ENCODE peak calls at places on chromosomes 13 and 19, in seven cellular contexts. P is fibroblast of lung; R is ecto neural progenitor cell; G is Kasumi-1; S is cerebellar cortex; E is activated gamma-delta T cell treated with Interleukin-2 at 50 U/mL for 16 hours; W is stimulated activated CD4-positive, alpha-beta T cell treated with anti-CD3 and anti-CD28 coated beads, Interleukin-2, amount 100 ng/mL, for 48 hours. T is an unnamed sample.
A peak's percentile ranks its signal among the peaks of the same experiment; 100 is the strongest.

GRCh38 chr13:64457976-64458375 is 2772.2 kb downstream of the PCDH9 start:
- DNase-seq in P (peak; percentile 58), R (no peak), G (no peak), S (no peak), E (no peak), W (no peak), T (no peak)

GRCh38 chr19:19142347-19142746 is 4.1 kb upstream of the TMEM161A start:
- DNase-seq in P (no peak), R (no peak), G (no peak), S (no peak), E (no peak), W (no peak), T (no peak)

GRCh38 chr19:23991170-23991569 is 76.5 kb downstream of the ZNF726 start:
- DNase-seq in P (no peak), R (no peak), G (no peak), S (no peak), E (peak; percentile 26), W (no peak), T (no peak)

GRCh38 chr13:108827637-108828036 is 198.2 kb downstream of the MYO16 start:
- DNase-seq in P (no peak), R (no peak), G (no peak), S (no peak), E (no peak), W (no peak), T (no peak)

GRCh38 chr19:1131718-1132552 is 28.1 kb downstream of the GPX4 start:
- DNase-seq in P (peak; percentile 84), R (peak; percentile 73), G (peak; percentile 77), S (no peak), E (peak; percentile 82), W (peak; percentile 86), T (peak; percentile 46)

GRCh38 chr13:110415669-110416068 is 108.6 kb downstream of the COL4A2 start:
- DNase-seq in P (no peak), R (no peak), G (no peak), S (no peak), E (no peak), W (no peak), T (no peak)

GRCh38 chr19:3801412-3802096 is 15.4 kb upstream of the MATK start:
- DNase-seq in P (no peak), R (peak; percentile 68), G (no peak), S (peak; percentile 66), E (peak; percentile 65), W (peak; percentile 48), T (no peak)

GRCh38 chr13:94205896-94206295 is 273.6 kb downstream of the DCT start:
- DNase-seq in P (no peak), R (no peak), G (no peak), S (no peak), E (no peak), W (no peak), T (no peak)

GRCh38 chr13:48656621-48657020 is 2.9 kb downstream of the CYSLTR2 start:
- DNase-seq in P (no peak), R (no peak), G (no peak), S (no peak), E (no peak), W (no peak), T (peak; percentile 22)

GRCh38 chr13:111537115-111537728 is 216.8 kb downstream of the TEX29 start:
- DNase-seq in P (no peak), R (no peak), G (no peak), S (peak; percentile 4), E (no peak), W (no peak), T (no peak)

GRCh38 chr19:14146789-14147216 is 10.4 kb upstream of the ASF1B start:
- DNase-seq in P (peak; percentile 53), R (no peak), G (peak; percentile 5), S (no peak), E (no peak), W (no peak), T (no peak)

GRCh38 chr19:54470991-54471782 is 1.9 kb downstream of the CDC42EP5 start:
- DNase-seq in P (no peak), R (no peak), G (no peak), S (no peak), E (no peak), W (no peak), T (no peak)

GRCh38 chr13:51832471-51833152 is 12.4 kb downstream of the TMEM272 start:
- DNase-seq in P (peak; percentile 28), R (peak; percentile 50), G (peak; percentile 85), S (no peak), E (peak; percentile 48), W (no peak), T (peak; percentile 58)

GRCh38 chr13:43558942-43559341 is 227.8 kb downstream of the ENOX1 start:
- DNase-seq in P (peak; percentile 30), R (no peak), G (no peak), S (no peak), E (no peak), W (no peak), T (no peak)

GRCh38 chr13:100833427-100833826 is 158.8 kb upstream of the TMTC4 start:
- DNase-seq in P (no peak), R (no peak), G (no peak), S (no peak), E (no peak), W (no peak), T (no peak)

GRCh38 chr13:32040689-32041088 is 9.1 kb downstream of the FRY start:
- DNase-seq in P (no peak), R (no peak), G (no peak), S (no peak), E (no peak), W (no peak), T (no peak)

GRCh38 chr19:42175952-42176648 is 41.4 kb downstream of the DEDD2 start:
- DNase-seq in P (peak; percentile 19), R (no peak), G (no peak), S (peak; percentile 64), E (no peak), W (no peak), T (no peak)

GRCh38 chr13:20566424-20566916 is 487 bp upstream of the IFT88 start:
- DNase-seq in P (peak; percentile 62), R (no peak), G (peak; percentile 31), S (peak; percentile 65), E (peak; percentile 6), W (no peak), T (no peak)

GRCh38 chr13:37306778-37307544 is 201.5 kb upstream of the CSNK1A1L start:
- DNase-seq in P (peak; percentile 93), R (no peak), G (peak; percentile 12), S (no peak), E (no peak), W (no peak), T (no peak)

GRCh38 chr13:112885782-112886268 is 83.2 kb upstream of the MCF2L start:
- DNase-seq in P (peak; percentile 87), R (peak; percentile 94), G (no peak), S (peak; percentile 57), E (no peak), W (no peak), T (no peak)

GRCh38 chr19:56273563-56274117 is 1.1 kb downstream of the EDDM13 start:
- DNase-seq in P (no peak), R (no peak), G (no peak), S (no peak), E (no peak), W (no peak), T (no peak)

GRCh38 chr13:33578786-33579185 is 239.2 kb upstream of the RFC3 start:
- DNase-seq in P (no peak), R (no peak), G (no peak), S (no peak), E (no peak), W (no peak), T (no peak)

GRCh38 chr19:18496167-18496979 is 25.5 kb downstream of the ELL start:
- DNase-seq in P (no peak), R (no peak), G (peak; percentile 93), S (no peak), E (peak; percentile 66), W (no peak), T (peak; percentile 61)

GRCh38 chr13:98494769-98495168 is 82.1 kb downstream of the STK24 start:
- DNase-seq in P (no peak), R (peak; percentile 41), G (no peak), S (no peak), E (no peak), W (no peak), T (no peak)

GRCh38 chr13:25570185-25570584 is 198.4 kb downstream of the ATP8A2 start:
- DNase-seq in P (no peak), R (no peak), G (no peak), S (no peak), E (no peak), W (no peak), T (no peak)

GRCh38 chr19:17455711-17456123 is 5.0 kb downstream of the NXNL1 start:
- DNase-seq in P (no peak), R (no peak), G (no peak), S (no peak), E (no peak), W (no peak), T (no peak)

GRCh38 chr19:956747-957451 is 27.2 kb upstream of the WDR18 start:
- DNase-seq in P (peak; percentile 21), R (peak; percentile 83), G (no peak), S (peak; percentile 71), E (no peak), W (no peak), T (no peak)

GRCh38 chr19:49844138-49844740 is 6.7 kb upstream of the PTOV1 start:
- DNase-seq in P (no peak), R (no peak), G (no peak), S (no peak), E (no peak), W (no peak), T (no peak)

GRCh38 chr13:20371825-20372224 is 139.7 kb upstream of the GJB6 start:
- DNase-seq in P (no peak), R (no peak), G (no peak), S (no peak), E (no peak), W (no peak), T (no peak)

GRCh38 chr19:1853295-1854031 is 5.2 kb upstream of the REXO1 start:
- DNase-seq in P (peak; percentile 74), R (peak; percentile 88), G (peak; percentile 81), S (peak; percentile 76), E (peak; percentile 75), W (peak; percentile 89), T (peak; percentile 50)

GRCh38 chr13:113724780-113725315 is 34.2 kb upstream of the TMEM255B start:
- DNase-seq in P (peak; percentile 75), R (peak; percentile 87), G (peak; percentile 47), S (peak; percentile 72), E (peak; percentile 82), W (peak; percentile 82), T (peak; percentile 38)

GRCh38 chr19:46955114-46955812 is 64.4 kb upstream of the NPAS1 start:
- DNase-seq in P (no peak), R (no peak), G (peak; percentile 72), S (no peak), E (no peak), W (no peak), T (peak; percentile 73)

GRCh38 chr19:38221919-38222828 is 1.8 kb downstream of the DPF1 start:
- DNase-seq in P (no peak), R (no peak), G (no peak), S (no peak), E (no peak), W (no peak), T (no peak)